ENCODE peak calls at places on chromosomes 11 and 22, in ten cellular contexts. One of them, this sample, is unnamed.

GRCh38 chr11:14258177-14258935 is 100.6 kb downstream of the RRAS2 start:
- DNase-seq in cardiac muscle cell: peak
- DNase-seq in fibroblast of lung: peak
- DNase-seq in K562: no peak
- DNase-seq in amniotic stem cell: no peak
- DNase-seq in stimulated activated CD8-positive, alpha-beta memory T cell treated with anti-CD3 and anti-CD28 coated beads, Interleukin-7, amount 100 ng/mL, for 1 hour: no peak
- DNase-seq in NCI-H2081: no peak
- DNase-seq in aorta: no peak
- DNase-seq in right lobe of liver: no peak
- DNase-seq in stimulated activated CD4-positive, alpha-beta T cell treated with anti-CD3 and anti-CD28 coated beads, Interleukin-1b, Interleukin-23, amount 100 ng/mL, for 24 hours: no peak
- DNase-seq in this sample: no peak

GRCh38 chr11:86453290-86454030 is 78.8 kb downstream of the CCDC81 start:
- DNase-seq in NCI-H2081: no peak
- DNase-seq in aorta: no peak
- DNase-seq in stimulated activated CD4-positive, alpha-beta T cell treated with anti-CD3 and anti-CD28 coated beads, Interleukin-1b, Interleukin-23, amount 100 ng/mL, for 24 hours: no peak
- DNase-seq in fibroblast of lung: no peak
- DNase-seq in cardiac muscle cell: no peak
- DNase-seq in K562: no peak
- DNase-seq in stimulated activated CD8-positive, alpha-beta memory T cell treated with anti-CD3 and anti-CD28 coated beads, Interleukin-7, amount 100 ng/mL, for 1 hour: no peak
- DNase-seq in right lobe of liver: no peak
- DNase-seq in amniotic stem cell: no peak
- DNase-seq in this sample: no peak

GRCh38 chr22:30878516-30879365 is 89.8 kb downstream of the MORC2 start:
- DNase-seq in K562: peak
- DNase-seq in cardiac muscle cell: peak
- DNase-seq in fibroblast of lung: peak
- DNase-seq in amniotic stem cell: no peak
- DNase-seq in aorta: peak
- DNase-seq in right lobe of liver: peak
- DNase-seq in NCI-H2081: no peak
- DNase-seq in stimulated activated CD8-positive, alpha-beta memory T cell treated with anti-CD3 and anti-CD28 coated beads, Interleukin-7, amount 100 ng/mL, for 1 hour: no peak
- DNase-seq in stimulated activated CD4-positive, alpha-beta T cell treated with anti-CD3 and anti-CD28 coated beads, Interleukin-1b, Interleukin-23, amount 100 ng/mL, for 24 hours: no peak
- DNase-seq in this sample: no peak

GRCh38 chr22:27348634-27349033 is 452.9 kb downstream of the MN1 start:
- DNase-seq in amniotic stem cell: no peak
- DNase-seq in stimulated activated CD4-positive, alpha-beta T cell treated with anti-CD3 and anti-CD28 coated beads, Interleukin-1b, Interleukin-23, amount 100 ng/mL, for 24 hours: no peak
- DNase-seq in NCI-H2081: no peak
- DNase-seq in right lobe of liver: no peak
- DNase-seq in fibroblast of lung: peak
- DNase-seq in cardiac muscle cell: peak
- DNase-seq in aorta: no peak
- DNase-seq in K562: no peak
- DNase-seq in stimulated activated CD8-positive, alpha-beta memory T cell treated with anti-CD3 and anti-CD28 coated beads, Interleukin-7, amount 100 ng/mL, for 1 hour: no peak
- DNase-seq in this sample: no peak

GRCh38 chr11:113316251-113316650 is 1.9 kb downstream of the TTC12 start:
- DNase-seq in right lobe of liver: no peak
- DNase-seq in stimulated activated CD4-positive, alpha-beta T cell treated with anti-CD3 and anti-CD28 coated beads, Interleukin-1b, Interleukin-23, amount 100 ng/mL, for 24 hours: no peak
- DNase-seq in amniotic stem cell: no peak
- DNase-seq in NCI-H2081: no peak
- DNase-seq in aorta: no peak
- DNase-seq in stimulated activated CD8-positive, alpha-beta memory T cell treated with anti-CD3 and anti-CD28 coated beads, Interleukin-7, amount 100 ng/mL, for 1 hour: no peak
- DNase-seq in cardiac muscle cell: no peak
- DNase-seq in K562: no peak
- DNase-seq in fibroblast of lung: no peak
- DNase-seq in this sample: no peak

GRCh38 chr11:88320149-88320559 is 17.4 kb downstream of the CTSC start:
- DNase-seq in amniotic stem cell: peak
- DNase-seq in NCI-H2081: no peak
- DNase-seq in aorta: no peak
- DNase-seq in K562: no peak
- DNase-seq in stimulated activated CD8-positive, alpha-beta memory T cell treated with anti-CD3 and anti-CD28 coated beads, Interleukin-7, amount 100 ng/mL, for 1 hour: no peak
- DNase-seq in right lobe of liver: no peak
- DNase-seq in fibroblast of lung: peak
- DNase-seq in cardiac muscle cell: peak
- DNase-seq in stimulated activated CD4-positive, alpha-beta T cell treated with anti-CD3 and anti-CD28 coated beads, Interleukin-1b, Interleukin-23, amount 100 ng/mL, for 24 hours: no peak
- DNase-seq in this sample: no peak

GRCh38 chr11:2446590-2447252 is 1.9 kb downstream of the KCNQ1 start:
- DNase-seq in amniotic stem cell: no peak
- DNase-seq in fibroblast of lung: no peak
- DNase-seq in right lobe of liver: peak
- DNase-seq in NCI-H2081: no peak
- DNase-seq in aorta: peak
- DNase-seq in K562: no peak
- DNase-seq in stimulated activated CD8-positive, alpha-beta memory T cell treated with anti-CD3 and anti-CD28 coated beads, Interleukin-7, amount 100 ng/mL, for 1 hour: no peak
- DNase-seq in stimulated activated CD4-positive, alpha-beta T cell treated with anti-CD3 and anti-CD28 coated beads, Interleukin-1b, Interleukin-23, amount 100 ng/mL, for 24 hours: no peak
- DNase-seq in cardiac muscle cell: no peak
- DNase-seq in this sample: no peak

GRCh38 chr11:117438371-117439000 is 110.8 kb downstream of the CEP164 start:
- DNase-seq in stimulated activated CD8-positive, alpha-beta memory T cell treated with anti-CD3 and anti-CD28 coated beads, Interleukin-7, amount 100 ng/mL, for 1 hour: no peak
- DNase-seq in NCI-H2081: no peak
- DNase-seq in fibroblast of lung: no peak
- DNase-seq in stimulated activated CD4-positive, alpha-beta T cell treated with anti-CD3 and anti-CD28 coated beads, Interleukin-1b, Interleukin-23, amount 100 ng/mL, for 24 hours: no peak
- DNase-seq in cardiac muscle cell: peak
- DNase-seq in right lobe of liver: no peak
- DNase-seq in K562: no peak
- DNase-seq in aorta: peak
- DNase-seq in amniotic stem cell: no peak
- DNase-seq in this sample: no peak